ENCODE peak calls at places on chromosomes 16 and 17, in six cellular contexts. L is stimulated activated CD4-positive, alpha-beta T cell treated with anti-CD3 and anti-CD28 coated beads, Interleukin-4, amount 100 ng/mL, for 4 hours; O is NCI-H2029; I is HepG2; J is ovary; R is left ventricle myocardium superior. E is an unnamed sample.
A peak's percentile ranks its signal among the peaks of the same experiment; 100 is the strongest.

GRCh38 chr17:64781013-64781392 is 118.9 kb upstream of the SMURF2 start:
- DNase-seq in L (no peak), O (no peak), I (no peak), J (no peak), R (peak; percentile 43), E (no peak)

GRCh38 chr16:27482397-27483082 is 67.2 kb downstream of the GTF3C1 start:
- DNase-seq in L (no peak), O (no peak), I (no peak), J (no peak), R (no peak), E (no peak)

GRCh38 chr17:40528692-40529417 is 27.4 kb upstream of the TNS4 start:
- DNase-seq in L (no peak), O (no peak), I (no peak), J (no peak), R (no peak), E (no peak)

GRCh38 chr17:77856551-77857305 is 101.8 kb upstream of the TNRC6C start:
- DNase-seq in L (no peak), O (no peak), I (no peak), J (no peak), R (peak; percentile 19), E (no peak)

GRCh38 chr16:71648162-71648561 is 22.2 kb downstream of the MARVELD3 start:
- DNase-seq in L (no peak), O (no peak), I (no peak), J (no peak), R (no peak), E (no peak)

GRCh38 chr17:51764387-51764971 is 394.0 kb downstream of the CA10 start:
- DNase-seq in L (peak; percentile 19), O (peak; percentile 68), I (peak; percentile 60), J (peak; percentile 43), R (no peak), E (peak; percentile 33)

GRCh38 chr17:65359016-65359415 is 202.4 kb downstream of the AXIN2 start:
- DNase-seq in L (no peak), O (no peak), I (no peak), J (no peak), R (no peak), E (no peak)

GRCh38 chr16:26623442-26623841 is 443.3 kb upstream of the C16orf82 start:
- DNase-seq in L (no peak), O (no peak), I (no peak), J (no peak), R (no peak), E (no peak)

GRCh38 chr17:28788100-28788499 is 44.3 kb downstream of the TRAF4 start:
- DNase-seq in L (no peak), O (no peak), I (peak; percentile 88), J (no peak), R (no peak), E (no peak)

GRCh38 chr17:8951210-8951609 is 14.3 kb downstream of the PIK3R5 start:
- DNase-seq in L (no peak), O (no peak), I (no peak), J (no peak), R (no peak), E (no peak)

GRCh38 chr17:75490173-75490743 is 25.1 kb downstream of the CASKIN2 start:
- DNase-seq in L (no peak), O (no peak), I (no peak), J (no peak), R (peak; percentile 29), E (peak; percentile 77)

GRCh38 chr16:77841275-77841640 is 52.9 kb downstream of the VAT1L start:
- DNase-seq in L (no peak), O (no peak), I (no peak), J (no peak), R (no peak), E (no peak)

E was measured in mucosa of gallbladder.